ENCODE peak calls at places on chromosomes 7 and 10, in six cellular contexts. Z is stomach; Y is naive thymus-derived CD4-positive, alpha-beta T cell; R is left lung; U is effector memory CD4-positive, alpha-beta T cell; D is SK-N-SH. L is an unnamed sample.

GRCh38 chr10:109963439-109963838 is 40.1 kb upstream of the XPNPEP1 start:
- DNase-seq in Z (no peak), U (no peak), R (no peak), D (peak), Y (no peak), L (no peak)

GRCh38 chr10:34780818-34781380 is 34.2 kb downstream of the PARD3 start:
- DNase-seq in Y (no peak), D (peak), Z (no peak), U (no peak), R (no peak), L (no peak)

GRCh38 chr10:6018422-6018821 is 41.1 kb upstream of the IL15RA start:
- DNase-seq in R (no peak), Y (no peak), Z (no peak), D (no peak), U (no peak), L (no peak)

GRCh38 chr7:2109936-2110585 is 122.7 kb downstream of the MAD1L1 start:
- DNase-seq in Y (no peak), U (no peak), Z (peak), D (no peak), R (no peak), L (no peak)

GRCh38 chr10:93039721-93040120 is 20.9 kb upstream of the CYP26C1 start:
- DNase-seq in D (no peak), U (no peak), R (no peak), Z (no peak), Y (no peak), L (no peak)

GRCh38 chr10:69123306-69123746 is 652 bp upstream of the VPS26A start:
- DNase-seq in D (peak), Y (no peak), Z (peak), R (no peak), U (peak), L (no peak)

GRCh38 chr7:66043681-66044497 is 31.7 kb upstream of the ASL start:
- DNase-seq in R (peak), D (no peak), Z (peak), U (no peak), Y (peak), L (no peak)

GRCh38 chr10:110360857-110361474 is 56.2 kb upstream of the SMNDC1 start:
- DNase-seq in Y (no peak), D (no peak), Z (no peak), R (no peak), U (no peak), L (no peak)

GRCh38 chr10:8044908-8045727 is 9.4 kb upstream of the GATA3 start:
- DNase-seq in R (no peak), U (no peak), Z (no peak), Y (peak), D (peak), L (no peak)

GRCh38 chr10:45378866-45379265 is 4.8 kb downstream of the ALOX5 start:
- DNase-seq in R (no peak), U (no peak), Y (no peak), Z (no peak), D (no peak), L (no peak)

GRCh38 chr10:130333185-130333584 is 197.0 kb downstream of the GLRX3 start:
- DNase-seq in Y (no peak), R (no peak), U (no peak), D (no peak), Z (no peak), L (no peak)

GRCh38 chr7:143012001-143012400 is 14.9 kb downstream of the OR9A2 start:
- DNase-seq in D (no peak), Z (no peak), R (no peak), Y (no peak), U (no peak), L (no peak)
- H3K27ac ChIP-seq in D (no peak), Z (no peak), R (no peak), Y (no peak), U (no peak), L (no peak)

GRCh38 chr7:3195160-3195559 is 105.9 kb upstream of the SDK1 start:
- DNase-seq in Y (no peak), R (no peak), U (no peak), D (no peak), Z (no peak), L (no peak)
- H3K27ac ChIP-seq in Y (no peak), R (no peak), U (no peak), D (no peak), Z (no peak), L (no peak)

GRCh38 chr7:132840197-132840596 is 241.7 kb downstream of the CHCHD3 start:
- DNase-seq in Y (no peak), R (no peak), Z (no peak), U (no peak), D (no peak), L (no peak)

GRCh38 chr7:132838313-132838712 is 243.6 kb downstream of the CHCHD3 start:
- DNase-seq in U (no peak), D (no peak), Z (no peak), Y (no peak), R (no peak), L (no peak)

GRCh38 chr7:132837529-132837928 is 244.4 kb downstream of the CHCHD3 start:
- DNase-seq in Z (no peak), R (no peak), D (no peak), Y (no peak), U (no peak), L (no peak)

GRCh38 chr7:132842478-132842877 is 239.4 kb downstream of the CHCHD3 start:
- DNase-seq in Z (no peak), Y (no peak), R (no peak), D (no peak), U (no peak), L (no peak)

DNA sequence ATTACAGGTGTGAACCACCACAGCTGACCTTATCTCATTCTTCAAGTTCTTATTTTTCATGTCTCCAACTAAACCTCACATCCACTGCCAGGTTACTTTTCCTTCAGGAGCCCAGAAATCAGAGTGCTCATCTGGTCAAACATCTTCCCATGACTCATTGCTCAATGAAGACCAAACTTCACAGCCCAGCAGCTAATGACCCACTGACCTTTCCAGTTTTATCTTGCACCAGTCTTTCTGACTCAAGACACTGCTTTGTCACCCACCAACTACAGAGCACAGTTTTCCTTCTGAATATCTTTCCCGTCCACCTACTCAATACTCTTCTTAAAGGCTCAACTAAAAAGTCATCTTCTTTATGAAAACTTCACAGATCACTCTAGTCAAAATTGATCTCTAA is 245.1 kb downstream of the CHCHD3 start:
- DNase-seq in U (no peak), R (no peak), Y (no peak), D (no peak), Z (no peak), L (no peak)
- H3K27ac ChIP-seq in U (no peak), R (no peak), Y (no peak), D (no peak), Z (no peak), L (no peak)

GRCh38 chr10:29326299-29326698 is 37.4 kb downstream of the LYZL1 start:
- DNase-seq in R (no peak), U (no peak), Y (no peak), D (no peak), Z (no peak), L (no peak)

GRCh38 chr10:29324220-29324831 is 35.5 kb downstream of the LYZL1 start:
- DNase-seq in R (no peak), Y (no peak), U (no peak), Z (no peak), D (no peak), L (no peak)

GRCh38 chr10:29321656-29322055 is 32.8 kb downstream of the LYZL1 start:
- DNase-seq in Z (no peak), U (no peak), R (no peak), D (no peak), Y (no peak), L (no peak)

GRCh38 chr10:29323387-29323786 is 34.5 kb downstream of the LYZL1 start:
- DNase-seq in R (no peak), Y (no peak), U (no peak), D (no peak), Z (no peak), L (no peak)

GRCh38 chr10:29322918-29323317 is 34.0 kb downstream of the LYZL1 start:
- DNase-seq in Z (no peak), R (no peak), Y (no peak), U (no peak), D (peak), L (no peak)
- H3K27ac ChIP-seq in Z (no peak), R (no peak), Y (no peak), U (no peak), D (no peak), L (no peak)

GRCh38 chr10:89923661-89924060 is 222.3 kb downstream of the KIF20B start:
- DNase-seq in R (no peak), Z (no peak), Y (no peak), U (no peak), D (no peak), L (no peak)

GRCh38 chr10:89916481-89916880 is 215.1 kb downstream of the KIF20B start:
- DNase-seq in R (no peak), D (no peak), U (no peak), Z (no peak), Y (no peak), L (no peak)

GRCh38 chr10:89915970-89916369 is 214.6 kb downstream of the KIF20B start:
- DNase-seq in U (no peak), R (no peak), Y (no peak), D (no peak), Z (no peak), L (no peak)

GRCh38 chr10:89926736-89927135 is 225.3 kb downstream of the KIF20B start:
- DNase-seq in D (no peak), Y (no peak), R (no peak), Z (no peak), U (no peak), L (no peak)

GRCh38 chr10:89921422-89921821 is 220.0 kb downstream of the KIF20B start:
- DNase-seq in D (no peak), U (no peak), R (no peak), Z (no peak), Y (no peak), L (no peak)
- H3K27ac ChIP-seq in D (no peak), U (no peak), R (no peak), Z (no peak), Y (no peak), L (no peak)

L was measured in substantia nigra.